ENCODE peak calls at places on chromosomes 3 and 15, in seven cellular contexts. One of them, this sample, is unnamed.

GRCh38 chr3:134211797-134212196 is 38.9 kb downstream of the RYK start:
- DNase-seq in IMR-90: peak; percentile 72
- DNase-seq in HepG2: peak; percentile 15
- DNase-seq in GM12878: no peak
- DNase-seq in K562: peak; percentile 61
- DNase-seq in H1: no peak
- DNase-seq in HCT116: peak; percentile 31
- DNase-seq in this sample: peak; percentile 75

GRCh38 chr3:67774676-67775075 is 120.3 kb upstream of the SUCLG2 start:
- DNase-seq in K562: no peak
- DNase-seq in HepG2: no peak
- DNase-seq in HCT116: no peak
- DNase-seq in IMR-90: no peak
- DNase-seq in H1: no peak
- DNase-seq in GM12878: no peak
- DNase-seq in this sample: no peak

GRCh38 chr15:70602834-70603560 is 160.4 kb downstream of the UACA start:
- DNase-seq in K562: no peak
- DNase-seq in HCT116: no peak
- DNase-seq in H1: no peak
- DNase-seq in IMR-90: no peak
- DNase-seq in GM12878: no peak
- DNase-seq in HepG2: no peak
- DNase-seq in this sample: no peak

GRCh38 chr3:106850429-106850828 is 526.8 kb upstream of the CCDC54 start:
- DNase-seq in K562: no peak
- DNase-seq in H1: no peak
- DNase-seq in HepG2: no peak
- DNase-seq in IMR-90: peak; percentile 76
- DNase-seq in GM12878: no peak
- DNase-seq in HCT116: no peak
- DNase-seq in this sample: no peak

GRCh38 chr15:68321229-68321628 is 43.7 kb downstream of the FEM1B start:
- DNase-seq in HepG2: no peak
- DNase-seq in GM12878: no peak
- DNase-seq in H1: no peak
- DNase-seq in IMR-90: no peak
- DNase-seq in HCT116: no peak
- DNase-seq in K562: no peak
- DNase-seq in this sample: no peak

GRCh38 chr15:73437541-73438109 is 5.3 kb upstream of the REC114 start:
- DNase-seq in K562: no peak
- DNase-seq in H1: no peak
- DNase-seq in HCT116: no peak
- DNase-seq in HepG2: no peak
- DNase-seq in GM12878: no peak
- DNase-seq in IMR-90: no peak
- DNase-seq in this sample: no peak

GRCh38 chr3:121943434-121943833 is 49.2 kb downstream of the SLC15A2 start:
- DNase-seq in HCT116: no peak
- DNase-seq in H1: no peak
- DNase-seq in K562: no peak
- DNase-seq in HepG2: peak; percentile 6
- DNase-seq in IMR-90: no peak
- DNase-seq in GM12878: no peak
- DNase-seq in this sample: no peak

GRCh38 chr15:67979281-67979680 is 74.8 kb upstream of the PIAS1 start:
- DNase-seq in IMR-90: no peak
- DNase-seq in H1: no peak
- DNase-seq in HepG2: no peak
- DNase-seq in HCT116: no peak
- DNase-seq in GM12878: no peak
- DNase-seq in K562: no peak
- DNase-seq in this sample: no peak

GRCh38 chr15:63553388-63553791 is 43.8 kb upstream of the FBXL22 start:
- DNase-seq in GM12878: no peak
- DNase-seq in H1: no peak
- DNase-seq in K562: no peak
- DNase-seq in IMR-90: peak; percentile 97
- DNase-seq in HCT116: no peak
- DNase-seq in HepG2: no peak
- DNase-seq in this sample: peak; percentile 89

GRCh38 chr3:46729038-46729437 is 11.4 kb upstream of the PRSS50 start:
- DNase-seq in H1: peak; percentile 43
- DNase-seq in HepG2: no peak
- DNase-seq in HCT116: no peak
- DNase-seq in IMR-90: no peak
- DNase-seq in GM12878: no peak
- DNase-seq in K562: no peak
- DNase-seq in this sample: no peak

GRCh38 chr15:52370010-52370409 is 74.4 kb upstream of the MYO5C start:
- DNase-seq in H1: no peak
- DNase-seq in K562: no peak
- DNase-seq in HepG2: no peak
- DNase-seq in GM12878: no peak
- DNase-seq in IMR-90: peak; percentile 39
- DNase-seq in HCT116: no peak
- DNase-seq in this sample: no peak

GRCh38 chr3:160927620-160928019 is 171.6 kb downstream of the PPM1L start:
- DNase-seq in K562: no peak
- DNase-seq in GM12878: no peak
- DNase-seq in H1: no peak
- DNase-seq in IMR-90: no peak
- DNase-seq in HepG2: no peak
- DNase-seq in HCT116: no peak
- DNase-seq in this sample: no peak

GRCh38 chr3:140236836-140237476 is 302.0 kb downstream of the CLSTN2 start:
- DNase-seq in K562: no peak
- DNase-seq in GM12878: no peak
- DNase-seq in IMR-90: no peak
- DNase-seq in HepG2: no peak
- DNase-seq in H1: no peak
- DNase-seq in HCT116: no peak
- DNase-seq in this sample: no peak

GRCh38 chr3:68878322-68878721 is 54.0 kb downstream of the TAFA4 start:
- DNase-seq in IMR-90: peak; percentile 20
- DNase-seq in K562: peak; percentile 6
- DNase-seq in HCT116: no peak
- DNase-seq in GM12878: no peak
- DNase-seq in HepG2: peak; percentile 16
- DNase-seq in H1: no peak
- DNase-seq in this sample: peak; percentile 29

GRCh38 chr3:23430781-23431423 is 227.8 kb downstream of the UBE2E2 start:
- DNase-seq in GM12878: no peak
- DNase-seq in HepG2: no peak
- DNase-seq in HCT116: no peak
- DNase-seq in IMR-90: peak; percentile 34
- DNase-seq in K562: no peak
- DNase-seq in H1: no peak
- DNase-seq in this sample: no peak

GRCh38 chr3:16739416-16740091 is 134.3 kb upstream of the DAZL start:
- DNase-seq in IMR-90: peak; percentile 50
- DNase-seq in HepG2: no peak
- DNase-seq in GM12878: no peak
- DNase-seq in H1: no peak
- DNase-seq in HCT116: no peak
- DNase-seq in K562: no peak
- DNase-seq in this sample: no peak

GRCh38 chr3:98986073-98986472 is 84.6 kb upstream of the DCBLD2 start:
- DNase-seq in GM12878: no peak
- DNase-seq in IMR-90: peak; percentile 97
- DNase-seq in H1: no peak
- DNase-seq in HepG2: peak; percentile 68
- DNase-seq in K562: no peak
- DNase-seq in HCT116: peak; percentile 40
- DNase-seq in this sample: peak; percentile 92

DNA sequence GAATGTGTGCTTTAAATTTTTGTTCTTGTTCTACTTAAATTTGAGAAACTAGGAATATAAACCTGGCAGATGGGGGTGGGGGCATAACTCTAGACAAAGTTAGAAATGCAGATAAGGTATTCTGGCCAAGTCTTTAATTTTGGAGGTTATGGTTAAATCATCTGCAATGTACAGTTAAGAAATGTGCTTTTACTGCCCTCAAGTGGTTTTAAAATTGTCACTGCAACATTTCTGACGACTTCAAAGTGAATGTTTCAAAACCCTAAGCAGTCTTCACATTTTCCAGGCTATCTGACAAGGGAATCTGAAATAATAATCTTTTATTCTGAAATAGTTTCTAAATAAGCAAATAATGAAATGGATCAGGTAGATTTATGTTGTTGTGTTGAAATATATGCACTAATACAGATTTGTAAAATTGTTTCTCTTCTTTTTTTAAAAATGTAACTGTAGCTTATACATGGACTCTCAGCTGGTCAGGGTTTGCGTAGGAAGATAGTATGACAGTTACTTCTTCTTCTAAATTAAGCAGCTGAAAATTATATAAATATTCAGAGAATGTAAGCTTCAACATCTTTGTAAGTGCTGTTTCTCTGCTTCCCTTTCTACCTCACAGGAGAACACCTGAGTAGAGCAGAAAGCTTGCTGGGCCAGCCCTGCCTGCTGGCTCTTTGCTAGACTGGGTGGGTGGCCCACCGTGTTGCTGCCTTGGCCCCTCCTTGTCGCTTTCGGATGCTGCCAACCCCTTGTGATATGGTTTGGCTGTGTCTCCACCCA is 45.0 kb downstream of the SUCNR1 start:
- DNase-seq in K562: peak; percentile 59
- DNase-seq in H1: no peak
- DNase-seq in GM12878: peak; percentile 16
- DNase-seq in IMR-90: peak; percentile 75
- DNase-seq in HCT116: peak; percentile 50
- DNase-seq in HepG2: peak; percentile 34
- DNase-seq in this sample: peak; percentile 72
- TF ChIP-seq POLR2A in K562: no peak
- TF ChIP-seq POLR2A in H1: no peak
- TF ChIP-seq POLR2A in GM12878: no peak
- TF ChIP-seq POLR2A in IMR-90: no peak
- TF ChIP-seq POLR2A in HCT116: no peak
- TF ChIP-seq POLR2A in HepG2: no peak
- TF ChIP-seq POLR2A in this sample: no peak

DNA sequence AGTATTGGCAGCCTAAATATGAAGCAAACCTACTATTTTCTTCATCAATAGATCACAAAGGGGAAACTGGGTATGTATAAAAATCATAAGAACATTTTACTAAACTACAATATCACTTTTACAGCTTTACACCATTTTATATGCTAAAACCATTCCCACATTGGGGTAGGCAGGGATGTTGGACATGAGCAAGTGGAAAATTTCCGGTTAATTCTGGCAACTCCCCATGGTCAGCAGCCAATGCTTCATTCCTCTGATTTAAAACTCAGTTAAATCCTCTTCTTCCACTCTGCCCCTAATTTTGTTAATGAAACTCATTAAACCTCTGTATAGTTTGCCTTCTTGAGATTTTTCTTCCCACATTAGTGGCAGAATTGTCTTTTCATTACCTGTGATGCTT is 552.5 kb upstream of the NECTIN3 start:
- DNase-seq in GM12878: no peak
- DNase-seq in HepG2: no peak
- DNase-seq in HCT116: no peak
- DNase-seq in H1: no peak
- DNase-seq in K562: no peak
- DNase-seq in IMR-90: no peak
- DNase-seq in this sample: no peak
- H2AFZ ChIP-seq in GM12878: no peak overlapping the region
- H2AFZ ChIP-seq in HepG2: no peak overlapping the region
- H2AFZ ChIP-seq in HCT116: peak overlapping the region; percentile 43
- H2AFZ ChIP-seq in H1: no peak overlapping the region
- H2AFZ ChIP-seq in K562: no peak overlapping the region
- H2AFZ ChIP-seq in IMR-90: no peak overlapping the region
- H2AFZ ChIP-seq in this sample: no peak overlapping the region

GRCh38 chr15:65406402-65407000 is 16.2 kb downstream of the IGDCC4 start:
- DNase-seq in HCT116: no peak
- DNase-seq in H1: no peak
- DNase-seq in K562: no peak
- DNase-seq in GM12878: no peak
- DNase-seq in HepG2: no peak
- DNase-seq in IMR-90: no peak
- DNase-seq in this sample: no peak
- H3K4me2 ChIP-seq in HCT116: no peak overlapping the region
- H3K4me2 ChIP-seq in H1: no peak overlapping the region
- H3K4me2 ChIP-seq in K562: no peak overlapping the region
- H3K4me2 ChIP-seq in GM12878: no peak overlapping the region
- H3K4me2 ChIP-seq in HepG2: no peak overlapping the region
- H3K4me2 ChIP-seq in IMR-90: no peak overlapping the region
- H3K4me2 ChIP-seq in this sample: no peak overlapping the region

GRCh38 chr3:172195393-172195754 is 156.0 kb downstream of the FNDC3B start:
- DNase-seq in H1: no peak
- DNase-seq in GM12878: no peak
- DNase-seq in IMR-90: no peak
- DNase-seq in K562: no peak
- DNase-seq in HCT116: no peak
- DNase-seq in HepG2: no peak
- DNase-seq in this sample: no peak

GRCh38 chr3:172192830-172193415 is 153.5 kb downstream of the FNDC3B start:
- DNase-seq in HepG2: peak; percentile 40
- DNase-seq in HCT116: no peak
- DNase-seq in GM12878: no peak
- DNase-seq in K562: no peak
- DNase-seq in H1: no peak
- DNase-seq in IMR-90: no peak
- DNase-seq in this sample: no peak

GRCh38 chr3:172193436-172193835 is 154.1 kb downstream of the FNDC3B start:
- DNase-seq in GM12878: no peak
- DNase-seq in HepG2: no peak
- DNase-seq in K562: no peak
- DNase-seq in HCT116: no peak
- DNase-seq in IMR-90: no peak
- DNase-seq in H1: no peak
- DNase-seq in this sample: no peak

GRCh38 chr3:172197344-172197743 is 158.0 kb downstream of the FNDC3B start:
- DNase-seq in H1: no peak
- DNase-seq in HCT116: no peak
- DNase-seq in K562: no peak
- DNase-seq in GM12878: no peak
- DNase-seq in IMR-90: no peak
- DNase-seq in HepG2: no peak
- DNase-seq in this sample: no peak

DNA sequence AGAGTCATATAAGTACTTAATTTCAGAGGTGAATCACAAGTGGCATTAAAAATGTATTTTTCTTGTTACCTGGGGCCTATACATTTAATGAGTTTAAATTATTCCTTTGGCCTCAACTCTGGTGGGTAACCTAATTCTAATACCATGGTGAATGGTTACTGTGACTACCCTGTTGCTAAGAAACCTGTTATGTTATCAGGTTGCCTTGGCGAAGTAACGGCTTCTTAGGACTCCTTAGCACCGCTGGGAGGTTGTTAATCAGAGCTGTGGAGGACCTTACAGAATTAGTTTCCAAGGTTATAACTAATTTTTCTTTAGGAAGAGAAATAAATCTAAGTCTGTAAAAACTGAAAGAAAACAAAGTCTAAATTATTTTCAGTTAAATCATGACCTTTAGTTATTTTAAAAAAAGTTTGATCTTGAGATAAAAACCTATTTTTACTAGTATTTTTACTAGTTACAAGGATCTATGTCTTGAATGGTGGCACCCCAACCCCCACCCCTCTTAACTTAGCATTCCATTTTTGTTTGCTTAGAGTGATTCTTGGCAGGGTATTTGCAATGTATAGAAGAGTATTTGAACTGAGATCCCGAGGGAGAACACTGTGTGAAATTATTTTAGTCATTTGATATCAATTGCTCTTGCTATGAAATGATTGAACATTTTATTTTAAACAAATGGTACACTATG is 155.5 kb downstream of the FNDC3B start:
- DNase-seq in HCT116: peak; percentile 22
- DNase-seq in K562: peak; percentile 39
- DNase-seq in HepG2: no peak
- DNase-seq in GM12878: no peak
- DNase-seq in IMR-90: no peak
- DNase-seq in H1: no peak
- DNase-seq in this sample: peak; percentile 48
- TF ChIP-seq POLR2A in HCT116: no peak
- TF ChIP-seq POLR2A in K562: no peak
- TF ChIP-seq POLR2A in HepG2: no peak
- TF ChIP-seq POLR2A in GM12878: no peak
- TF ChIP-seq POLR2A in IMR-90: no peak
- TF ChIP-seq POLR2A in H1: no peak
- TF ChIP-seq POLR2A in this sample: no peak